ENCODE peak calls at places on chromosomes 7 and 10, in four cellular contexts. One of them, this sample, is unnamed.

GRCh38 chr10:30737931-30738391 is 108.4 kb upstream of the LYZL2 start:
- DNase-seq in activated CD8-positive, alpha-beta T cell treated with anti-CD3 and anti-CD28 coated beads for 36 hours: peak
- DNase-seq in NAMALWA: no peak
- DNase-seq in AG04449: no peak
- DNase-seq in this sample: no peak

GRCh38 chr10:117502421-117503169 is 40.0 kb upstream of the EMX2 start:
- DNase-seq in NAMALWA: no peak
- DNase-seq in activated CD8-positive, alpha-beta T cell treated with anti-CD3 and anti-CD28 coated beads for 36 hours: no peak
- DNase-seq in AG04449: no peak
- DNase-seq in this sample: no peak

GRCh38 chr7:70470751-70471150 is 661.2 kb upstream of the GALNT17 start:
- DNase-seq in NAMALWA: no peak
- DNase-seq in AG04449: no peak
- DNase-seq in activated CD8-positive, alpha-beta T cell treated with anti-CD3 and anti-CD28 coated beads for 36 hours: no peak
- DNase-seq in this sample: no peak

GRCh38 chr7:26202019-26202985 is 757 bp downstream of the CBX3 start:
- DNase-seq in activated CD8-positive, alpha-beta T cell treated with anti-CD3 and anti-CD28 coated beads for 36 hours: peak
- DNase-seq in NAMALWA: peak
- DNase-seq in AG04449: no peak
- DNase-seq in this sample: no peak

GRCh38 chr10:46555713-46556514 is 544 bp downstream of the GPRIN2 start:
- DNase-seq in activated CD8-positive, alpha-beta T cell treated with anti-CD3 and anti-CD28 coated beads for 36 hours: no peak
- DNase-seq in NAMALWA: no peak
- DNase-seq in AG04449: no peak
- DNase-seq in this sample: no peak

GRCh38 chr10:3955493-3955892 is 170.5 kb upstream of the KLF6 start:
- DNase-seq in NAMALWA: no peak
- DNase-seq in AG04449: no peak
- DNase-seq in activated CD8-positive, alpha-beta T cell treated with anti-CD3 and anti-CD28 coated beads for 36 hours: no peak
- DNase-seq in this sample: no peak

GRCh38 chr10:46525177-46525823 is 31.2 kb downstream of the GPRIN2 start:
- DNase-seq in activated CD8-positive, alpha-beta T cell treated with anti-CD3 and anti-CD28 coated beads for 36 hours: peak
- DNase-seq in AG04449: peak
- DNase-seq in NAMALWA: peak
- DNase-seq in this sample: peak

GRCh38 chr10:7417103-7417623 is 6.3 kb upstream of the SFMBT2 start:
- DNase-seq in AG04449: peak
- DNase-seq in activated CD8-positive, alpha-beta T cell treated with anti-CD3 and anti-CD28 coated beads for 36 hours: no peak
- DNase-seq in NAMALWA: peak
- DNase-seq in this sample: no peak

GRCh38 chr10:114181971-114182370 is 2.8 kb downstream of the TDRD1 start:
- DNase-seq in activated CD8-positive, alpha-beta T cell treated with anti-CD3 and anti-CD28 coated beads for 36 hours: no peak
- DNase-seq in NAMALWA: no peak
- DNase-seq in AG04449: no peak
- DNase-seq in this sample: no peak

GRCh38 chr7:121085922-121086321 is 97.4 kb downstream of the CPED1 start:
- DNase-seq in NAMALWA: no peak
- DNase-seq in activated CD8-positive, alpha-beta T cell treated with anti-CD3 and anti-CD28 coated beads for 36 hours: no peak
- DNase-seq in AG04449: peak
- DNase-seq in this sample: no peak

GRCh38 chr10:84685047-84685660 is 356.8 kb downstream of the CCSER2 start:
- DNase-seq in NAMALWA: no peak
- DNase-seq in activated CD8-positive, alpha-beta T cell treated with anti-CD3 and anti-CD28 coated beads for 36 hours: no peak
- DNase-seq in AG04449: no peak
- DNase-seq in this sample: no peak

GRCh38 chr10:61897671-61898434 is 3.6 kb upstream of the ARID5B start:
- DNase-seq in AG04449: no peak
- DNase-seq in NAMALWA: peak
- DNase-seq in activated CD8-positive, alpha-beta T cell treated with anti-CD3 and anti-CD28 coated beads for 36 hours: peak
- DNase-seq in this sample: no peak

This sample was measured in activated B cell treated with CpG ODN at 0.5 μM for 24 hours.